ENCODE peak calls at places on chromosomes 16 and 17, in eight cellular contexts. One of them, this sample, is unnamed.

GRCh38 chr17:42287305-42288077 is 807 bp upstream of the STAT5A start:
- DNase-seq in T follicular helper cell: no peak
- DNase-seq in cardiac muscle cell: peak
- DNase-seq in BJ: no peak
- DNase-seq in heart left ventricle: peak
- DNase-seq in naive thymus-derived CD8-positive, alpha-beta T cell: peak
- DNase-seq in activated T-helper 1 cell treated with anti-CD3 and anti-CD28 coated beads, Interleukin-12 subunit alpha, Interleukin-12 subunit beta, Interleukin-2, Interleukin-4 antibody, amounts not matched to agents 30 ng/mL and 10 ng/mL and 1 ng/mL, durations not matched to agents 14 hours and 24 hours and 36 hours: no peak
- DNase-seq in H54: no peak
- DNase-seq in this sample: peak

GRCh38 chr17:29613371-29613837 is 9.3 kb downstream of the CORO6 start:
- DNase-seq in activated T-helper 1 cell treated with anti-CD3 and anti-CD28 coated beads, Interleukin-12 subunit alpha, Interleukin-12 subunit beta, Interleukin-2, Interleukin-4 antibody, amounts not matched to agents 30 ng/mL and 10 ng/mL and 1 ng/mL, durations not matched to agents 14 hours and 24 hours and 36 hours: peak
- DNase-seq in cardiac muscle cell: peak
- DNase-seq in BJ: no peak
- DNase-seq in H54: no peak
- DNase-seq in naive thymus-derived CD8-positive, alpha-beta T cell: peak
- DNase-seq in heart left ventricle: peak
- DNase-seq in T follicular helper cell: peak
- DNase-seq in this sample: peak

GRCh38 chr17:32482568-32483320 is 4.0 kb upstream of the CDK5R1 start:
- DNase-seq in H54: no peak
- DNase-seq in naive thymus-derived CD8-positive, alpha-beta T cell: no peak
- DNase-seq in heart left ventricle: no peak
- DNase-seq in T follicular helper cell: no peak
- DNase-seq in BJ: no peak
- DNase-seq in activated T-helper 1 cell treated with anti-CD3 and anti-CD28 coated beads, Interleukin-12 subunit alpha, Interleukin-12 subunit beta, Interleukin-2, Interleukin-4 antibody, amounts not matched to agents 30 ng/mL and 10 ng/mL and 1 ng/mL, durations not matched to agents 14 hours and 24 hours and 36 hours: no peak
- DNase-seq in cardiac muscle cell: no peak
- DNase-seq in this sample: no peak

GRCh38 chr16:50224297-50224696 is 42.1 kb upstream of the ADCY7 start:
- DNase-seq in naive thymus-derived CD8-positive, alpha-beta T cell: no peak
- DNase-seq in activated T-helper 1 cell treated with anti-CD3 and anti-CD28 coated beads, Interleukin-12 subunit alpha, Interleukin-12 subunit beta, Interleukin-2, Interleukin-4 antibody, amounts not matched to agents 30 ng/mL and 10 ng/mL and 1 ng/mL, durations not matched to agents 14 hours and 24 hours and 36 hours: no peak
- DNase-seq in cardiac muscle cell: no peak
- DNase-seq in T follicular helper cell: no peak
- DNase-seq in heart left ventricle: no peak
- DNase-seq in H54: no peak
- DNase-seq in BJ: no peak
- DNase-seq in this sample: no peak

GRCh38 chr17:62644487-62645173 is 17.2 kb downstream of the MRC2 start:
- DNase-seq in BJ: no peak
- DNase-seq in T follicular helper cell: no peak
- DNase-seq in naive thymus-derived CD8-positive, alpha-beta T cell: no peak
- DNase-seq in activated T-helper 1 cell treated with anti-CD3 and anti-CD28 coated beads, Interleukin-12 subunit alpha, Interleukin-12 subunit beta, Interleukin-2, Interleukin-4 antibody, amounts not matched to agents 30 ng/mL and 10 ng/mL and 1 ng/mL, durations not matched to agents 14 hours and 24 hours and 36 hours: no peak
- DNase-seq in heart left ventricle: no peak
- DNase-seq in cardiac muscle cell: no peak
- DNase-seq in H54: no peak
- DNase-seq in this sample: no peak

GRCh38 chr17:6796887-6797490 is 21.0 kb downstream of the FBXO39 start:
- DNase-seq in naive thymus-derived CD8-positive, alpha-beta T cell: no peak
- DNase-seq in heart left ventricle: no peak
- DNase-seq in cardiac muscle cell: no peak
- DNase-seq in BJ: no peak
- DNase-seq in H54: no peak
- DNase-seq in T follicular helper cell: no peak
- DNase-seq in activated T-helper 1 cell treated with anti-CD3 and anti-CD28 coated beads, Interleukin-12 subunit alpha, Interleukin-12 subunit beta, Interleukin-2, Interleukin-4 antibody, amounts not matched to agents 30 ng/mL and 10 ng/mL and 1 ng/mL, durations not matched to agents 14 hours and 24 hours and 36 hours: no peak
- DNase-seq in this sample: peak

GRCh38 chr17:64084940-64085649 is 44.8 kb downstream of the ERN1 start:
- DNase-seq in T follicular helper cell: no peak
- DNase-seq in cardiac muscle cell: no peak
- DNase-seq in BJ: no peak
- DNase-seq in activated T-helper 1 cell treated with anti-CD3 and anti-CD28 coated beads, Interleukin-12 subunit alpha, Interleukin-12 subunit beta, Interleukin-2, Interleukin-4 antibody, amounts not matched to agents 30 ng/mL and 10 ng/mL and 1 ng/mL, durations not matched to agents 14 hours and 24 hours and 36 hours: no peak
- DNase-seq in heart left ventricle: no peak
- DNase-seq in naive thymus-derived CD8-positive, alpha-beta T cell: no peak
- DNase-seq in H54: no peak
- DNase-seq in this sample: peak

GRCh38 chr17:71338396-71338795 is 782.4 kb upstream of the SOX9 start:
- DNase-seq in heart left ventricle: no peak
- DNase-seq in activated T-helper 1 cell treated with anti-CD3 and anti-CD28 coated beads, Interleukin-12 subunit alpha, Interleukin-12 subunit beta, Interleukin-2, Interleukin-4 antibody, amounts not matched to agents 30 ng/mL and 10 ng/mL and 1 ng/mL, durations not matched to agents 14 hours and 24 hours and 36 hours: no peak
- DNase-seq in BJ: no peak
- DNase-seq in naive thymus-derived CD8-positive, alpha-beta T cell: no peak
- DNase-seq in T follicular helper cell: no peak
- DNase-seq in H54: peak
- DNase-seq in cardiac muscle cell: peak
- DNase-seq in this sample: no peak

GRCh38 chr17:49798182-49798581 is 9.7 kb downstream of the KAT7 start:
- DNase-seq in T follicular helper cell: no peak
- DNase-seq in H54: no peak
- DNase-seq in naive thymus-derived CD8-positive, alpha-beta T cell: no peak
- DNase-seq in BJ: no peak
- DNase-seq in cardiac muscle cell: no peak
- DNase-seq in activated T-helper 1 cell treated with anti-CD3 and anti-CD28 coated beads, Interleukin-12 subunit alpha, Interleukin-12 subunit beta, Interleukin-2, Interleukin-4 antibody, amounts not matched to agents 30 ng/mL and 10 ng/mL and 1 ng/mL, durations not matched to agents 14 hours and 24 hours and 36 hours: no peak
- DNase-seq in heart left ventricle: no peak
- DNase-seq in this sample: no peak

GRCh38 chr17:78879679-78880186 is 23.3 kb downstream of the CEP295NL start:
- DNase-seq in BJ: peak
- DNase-seq in cardiac muscle cell: peak
- DNase-seq in T follicular helper cell: no peak
- DNase-seq in activated T-helper 1 cell treated with anti-CD3 and anti-CD28 coated beads, Interleukin-12 subunit alpha, Interleukin-12 subunit beta, Interleukin-2, Interleukin-4 antibody, amounts not matched to agents 30 ng/mL and 10 ng/mL and 1 ng/mL, durations not matched to agents 14 hours and 24 hours and 36 hours: peak
- DNase-seq in H54: no peak
- DNase-seq in heart left ventricle: peak
- DNase-seq in naive thymus-derived CD8-positive, alpha-beta T cell: peak
- DNase-seq in this sample: peak

GRCh38 chr16:16994831-16995230 is 475.9 kb downstream of the XYLT1 start:
- DNase-seq in heart left ventricle: no peak
- DNase-seq in T follicular helper cell: no peak
- DNase-seq in activated T-helper 1 cell treated with anti-CD3 and anti-CD28 coated beads, Interleukin-12 subunit alpha, Interleukin-12 subunit beta, Interleukin-2, Interleukin-4 antibody, amounts not matched to agents 30 ng/mL and 10 ng/mL and 1 ng/mL, durations not matched to agents 14 hours and 24 hours and 36 hours: no peak
- DNase-seq in BJ: no peak
- DNase-seq in naive thymus-derived CD8-positive, alpha-beta T cell: no peak
- DNase-seq in cardiac muscle cell: no peak
- DNase-seq in H54: no peak
- DNase-seq in this sample: no peak

GRCh38 chr17:38605230-38605851 is 411 bp downstream of the SRCIN1 start:
- DNase-seq in H54: peak
- DNase-seq in cardiac muscle cell: no peak
- DNase-seq in activated T-helper 1 cell treated with anti-CD3 and anti-CD28 coated beads, Interleukin-12 subunit alpha, Interleukin-12 subunit beta, Interleukin-2, Interleukin-4 antibody, amounts not matched to agents 30 ng/mL and 10 ng/mL and 1 ng/mL, durations not matched to agents 14 hours and 24 hours and 36 hours: no peak
- DNase-seq in naive thymus-derived CD8-positive, alpha-beta T cell: no peak
- DNase-seq in heart left ventricle: peak
- DNase-seq in T follicular helper cell: no peak
- DNase-seq in BJ: no peak
- DNase-seq in this sample: no peak

GRCh38 chr16:85437161-85438052 is 175.7 kb upstream of the GSE1 start:
- DNase-seq in cardiac muscle cell: peak
- DNase-seq in heart left ventricle: no peak
- DNase-seq in activated T-helper 1 cell treated with anti-CD3 and anti-CD28 coated beads, Interleukin-12 subunit alpha, Interleukin-12 subunit beta, Interleukin-2, Interleukin-4 antibody, amounts not matched to agents 30 ng/mL and 10 ng/mL and 1 ng/mL, durations not matched to agents 14 hours and 24 hours and 36 hours: no peak
- DNase-seq in H54: no peak
- DNase-seq in T follicular helper cell: no peak
- DNase-seq in naive thymus-derived CD8-positive, alpha-beta T cell: no peak
- DNase-seq in BJ: no peak
- DNase-seq in this sample: no peak

GRCh38 chr16:48123104-48123788 is 32.5 kb downstream of the ABCC12 start:
- DNase-seq in T follicular helper cell: no peak
- DNase-seq in activated T-helper 1 cell treated with anti-CD3 and anti-CD28 coated beads, Interleukin-12 subunit alpha, Interleukin-12 subunit beta, Interleukin-2, Interleukin-4 antibody, amounts not matched to agents 30 ng/mL and 10 ng/mL and 1 ng/mL, durations not matched to agents 14 hours and 24 hours and 36 hours: peak
- DNase-seq in naive thymus-derived CD8-positive, alpha-beta T cell: no peak
- DNase-seq in BJ: peak
- DNase-seq in heart left ventricle: no peak
- DNase-seq in cardiac muscle cell: peak
- DNase-seq in H54: peak
- DNase-seq in this sample: no peak

GRCh38 chr16:46612121-46612520 is 9.1 kb downstream of the SHCBP1 start:
- DNase-seq in BJ: no peak
- DNase-seq in cardiac muscle cell: no peak
- DNase-seq in activated T-helper 1 cell treated with anti-CD3 and anti-CD28 coated beads, Interleukin-12 subunit alpha, Interleukin-12 subunit beta, Interleukin-2, Interleukin-4 antibody, amounts not matched to agents 30 ng/mL and 10 ng/mL and 1 ng/mL, durations not matched to agents 14 hours and 24 hours and 36 hours: no peak
- DNase-seq in H54: no peak
- DNase-seq in heart left ventricle: no peak
- DNase-seq in T follicular helper cell: no peak
- DNase-seq in naive thymus-derived CD8-positive, alpha-beta T cell: no peak
- DNase-seq in this sample: no peak

GRCh38 chr17:17682293-17682736 is 1.1 kb downstream of the RAI1 start:
- DNase-seq in BJ: no peak
- DNase-seq in T follicular helper cell: peak
- DNase-seq in heart left ventricle: peak
- DNase-seq in activated T-helper 1 cell treated with anti-CD3 and anti-CD28 coated beads, Interleukin-12 subunit alpha, Interleukin-12 subunit beta, Interleukin-2, Interleukin-4 antibody, amounts not matched to agents 30 ng/mL and 10 ng/mL and 1 ng/mL, durations not matched to agents 14 hours and 24 hours and 36 hours: peak
- DNase-seq in cardiac muscle cell: peak
- DNase-seq in naive thymus-derived CD8-positive, alpha-beta T cell: peak
- DNase-seq in H54: peak
- DNase-seq in this sample: peak

GRCh38 chr16:88527186-88527936 is 42.8 kb upstream of the ZC3H18 start:
- DNase-seq in cardiac muscle cell: peak
- DNase-seq in BJ: no peak
- DNase-seq in heart left ventricle: peak
- DNase-seq in naive thymus-derived CD8-positive, alpha-beta T cell: peak
- DNase-seq in activated T-helper 1 cell treated with anti-CD3 and anti-CD28 coated beads, Interleukin-12 subunit alpha, Interleukin-12 subunit beta, Interleukin-2, Interleukin-4 antibody, amounts not matched to agents 30 ng/mL and 10 ng/mL and 1 ng/mL, durations not matched to agents 14 hours and 24 hours and 36 hours: peak
- DNase-seq in H54: peak
- DNase-seq in T follicular helper cell: peak
- DNase-seq in this sample: peak

GRCh38 chr16:52529226-52529625 is 17.7 kb downstream of the TOX3 start:
- DNase-seq in cardiac muscle cell: no peak
- DNase-seq in activated T-helper 1 cell treated with anti-CD3 and anti-CD28 coated beads, Interleukin-12 subunit alpha, Interleukin-12 subunit beta, Interleukin-2, Interleukin-4 antibody, amounts not matched to agents 30 ng/mL and 10 ng/mL and 1 ng/mL, durations not matched to agents 14 hours and 24 hours and 36 hours: no peak
- DNase-seq in naive thymus-derived CD8-positive, alpha-beta T cell: no peak
- DNase-seq in H54: no peak
- DNase-seq in T follicular helper cell: no peak
- DNase-seq in heart left ventricle: no peak
- DNase-seq in BJ: no peak
- DNase-seq in this sample: no peak

GRCh38 chr17:63116967-63117366 is 150.9 kb downstream of the TANC2 start:
- DNase-seq in BJ: no peak
- DNase-seq in heart left ventricle: no peak
- DNase-seq in H54: no peak
- DNase-seq in T follicular helper cell: no peak
- DNase-seq in cardiac muscle cell: peak
- DNase-seq in activated T-helper 1 cell treated with anti-CD3 and anti-CD28 coated beads, Interleukin-12 subunit alpha, Interleukin-12 subunit beta, Interleukin-2, Interleukin-4 antibody, amounts not matched to agents 30 ng/mL and 10 ng/mL and 1 ng/mL, durations not matched to agents 14 hours and 24 hours and 36 hours: no peak
- DNase-seq in naive thymus-derived CD8-positive, alpha-beta T cell: no peak
- DNase-seq in this sample: peak

GRCh38 chr17:35087731-35088646 is 24.5 kb upstream of the RFFL start:
- DNase-seq in naive thymus-derived CD8-positive, alpha-beta T cell: peak
- DNase-seq in heart left ventricle: peak
- DNase-seq in cardiac muscle cell: peak
- DNase-seq in H54: peak
- DNase-seq in T follicular helper cell: peak
- DNase-seq in activated T-helper 1 cell treated with anti-CD3 and anti-CD28 coated beads, Interleukin-12 subunit alpha, Interleukin-12 subunit beta, Interleukin-2, Interleukin-4 antibody, amounts not matched to agents 30 ng/mL and 10 ng/mL and 1 ng/mL, durations not matched to agents 14 hours and 24 hours and 36 hours: peak
- DNase-seq in BJ: no peak
- DNase-seq in this sample: no peak